ENCODE peak calls at places on chromosomes 12 and 14, in seven cellular contexts. One of them, this sample, is unnamed.

GRCh38 chr12:51855586-51856428 is 7.3 kb upstream of the FIGNL2 start:
- DNase-seq in GM12892: no peak
- DNase-seq in AG09319: no peak
- DNase-seq in substantia nigra: no peak
- DNase-seq in NCI-H1105 treated with DMSO at 0.1 percent for 48 hours: no peak
- DNase-seq in esophagus squamous epithelium: no peak
- DNase-seq in stromal cell of bone marrow: peak; percentile 32
- DNase-seq in this sample: no peak

GRCh38 chr12:6605425-6606330 is 1.5 kb downstream of the CHD4 start:
- DNase-seq in NCI-H1105 treated with DMSO at 0.1 percent for 48 hours: no peak
- DNase-seq in AG09319: no peak
- DNase-seq in stromal cell of bone marrow: no peak
- DNase-seq in GM12892: no peak
- DNase-seq in substantia nigra: no peak
- DNase-seq in esophagus squamous epithelium: no peak
- DNase-seq in this sample: no peak

GRCh38 chr12:26233620-26234019 is 38.2 kb downstream of the SSPN start:
- DNase-seq in AG09319: no peak
- DNase-seq in NCI-H1105 treated with DMSO at 0.1 percent for 48 hours: no peak
- DNase-seq in stromal cell of bone marrow: no peak
- DNase-seq in GM12892: no peak
- DNase-seq in esophagus squamous epithelium: no peak
- DNase-seq in substantia nigra: no peak
- DNase-seq in this sample: no peak

GRCh38 chr12:106107566-106107965 is 31.2 kb downstream of the NUAK1 start:
- DNase-seq in substantia nigra: no peak
- DNase-seq in GM12892: no peak
- DNase-seq in NCI-H1105 treated with DMSO at 0.1 percent for 48 hours: no peak
- DNase-seq in AG09319: no peak
- DNase-seq in esophagus squamous epithelium: no peak
- DNase-seq in stromal cell of bone marrow: no peak
- DNase-seq in this sample: no peak

GRCh38 chr14:32397871-32398640 is 69.0 kb downstream of the AKAP6 start:
- DNase-seq in stromal cell of bone marrow: peak; percentile 20
- DNase-seq in NCI-H1105 treated with DMSO at 0.1 percent for 48 hours: no peak
- DNase-seq in substantia nigra: no peak
- DNase-seq in esophagus squamous epithelium: no peak
- DNase-seq in GM12892: no peak
- DNase-seq in AG09319: peak; percentile 52
- DNase-seq in this sample: peak; percentile 54

GRCh38 chr12:24600559-24600958 is 348.3 kb downstream of the BCAT1 start:
- DNase-seq in esophagus squamous epithelium: no peak
- DNase-seq in substantia nigra: no peak
- DNase-seq in AG09319: no peak
- DNase-seq in stromal cell of bone marrow: no peak
- DNase-seq in GM12892: no peak
- DNase-seq in NCI-H1105 treated with DMSO at 0.1 percent for 48 hours: no peak
- DNase-seq in this sample: no peak

GRCh38 chr14:49550284-49551184 is 35.6 kb downstream of the RPS29 start:
- DNase-seq in esophagus squamous epithelium: no peak
- DNase-seq in GM12892: no peak
- DNase-seq in stromal cell of bone marrow: no peak
- DNase-seq in NCI-H1105 treated with DMSO at 0.1 percent for 48 hours: peak; percentile 10
- DNase-seq in AG09319: no peak
- DNase-seq in substantia nigra: no peak
- DNase-seq in this sample: no peak

GRCh38 chr14:101849125-101849524 is 87.6 kb downstream of the PPP2R5C start:
- DNase-seq in NCI-H1105 treated with DMSO at 0.1 percent for 48 hours: no peak
- DNase-seq in esophagus squamous epithelium: no peak
- DNase-seq in substantia nigra: no peak
- DNase-seq in GM12892: no peak
- DNase-seq in stromal cell of bone marrow: no peak
- DNase-seq in AG09319: no peak
- DNase-seq in this sample: no peak

GRCh38 chr12:21416611-21417121 is 20.8 kb upstream of the PYROXD1 start:
- DNase-seq in GM12892: no peak
- DNase-seq in stromal cell of bone marrow: no peak
- DNase-seq in substantia nigra: no peak
- DNase-seq in AG09319: no peak
- DNase-seq in NCI-H1105 treated with DMSO at 0.1 percent for 48 hours: no peak
- DNase-seq in esophagus squamous epithelium: no peak
- DNase-seq in this sample: no peak

GRCh38 chr12:121114806-121115205 is 17.9 kb upstream of the P2RX7 start:
- DNase-seq in GM12892: no peak
- DNase-seq in stromal cell of bone marrow: no peak
- DNase-seq in esophagus squamous epithelium: no peak
- DNase-seq in NCI-H1105 treated with DMSO at 0.1 percent for 48 hours: no peak
- DNase-seq in AG09319: no peak
- DNase-seq in substantia nigra: no peak
- DNase-seq in this sample: no peak

GRCh38 chr12:80268924-80269749 is 169.8 kb downstream of the OTOGL start:
- DNase-seq in AG09319: no peak
- DNase-seq in esophagus squamous epithelium: no peak
- DNase-seq in GM12892: no peak
- DNase-seq in NCI-H1105 treated with DMSO at 0.1 percent for 48 hours: no peak
- DNase-seq in stromal cell of bone marrow: peak; percentile 64
- DNase-seq in substantia nigra: no peak
- DNase-seq in this sample: peak; percentile 49

GRCh38 chr12:51851408-51852097 is 3.0 kb upstream of the FIGNL2 start:
- DNase-seq in GM12892: no peak
- DNase-seq in NCI-H1105 treated with DMSO at 0.1 percent for 48 hours: no peak
- DNase-seq in AG09319: no peak
- DNase-seq in stromal cell of bone marrow: no peak
- DNase-seq in substantia nigra: no peak
- DNase-seq in esophagus squamous epithelium: no peak
- DNase-seq in this sample: no peak